ENCODE peak calls at places on chromosomes 13 and 19, in seven cellular contexts. One of them, this sample, is unnamed.

GRCh38 chr19:37505958-37506386 is 767 bp upstream of the ZNF793 start:
- DNase-seq in H9: no peak
- DNase-seq in IMR-90: no peak
- DNase-seq in mesenchymal stem cell: no peak
- DNase-seq in trophoblast cell: no peak
- DNase-seq in H1: no peak
- DNase-seq in neuronal stem cell: no peak
- DNase-seq in this sample: no peak

GRCh38 chr13:41065098-41065497 is 3.8 kb downstream of the WBP4 start:
- DNase-seq in H9: no peak
- DNase-seq in neuronal stem cell: no peak
- DNase-seq in H1: no peak
- DNase-seq in IMR-90: peak
- DNase-seq in trophoblast cell: no peak
- DNase-seq in mesenchymal stem cell: peak
- DNase-seq in this sample: no peak

GRCh38 chr13:99351772-99352171 is 44.6 kb upstream of the GPR183 start:
- DNase-seq in H9: no peak
- DNase-seq in neuronal stem cell: no peak
- DNase-seq in trophoblast cell: no peak
- DNase-seq in H1: peak
- DNase-seq in mesenchymal stem cell: no peak
- DNase-seq in IMR-90: no peak
- DNase-seq in this sample: peak

GRCh38 chr13:74450976-74451375 is 316.8 kb upstream of the KLF12 start:
- DNase-seq in trophoblast cell: no peak
- DNase-seq in IMR-90: no peak
- DNase-seq in mesenchymal stem cell: no peak
- DNase-seq in H1: no peak
- DNase-seq in neuronal stem cell: no peak
- DNase-seq in H9: no peak
- DNase-seq in this sample: no peak

GRCh38 chr19:19805480-19805879 is 16.1 kb downstream of the ZNF506 start:
- DNase-seq in H9: no peak
- DNase-seq in mesenchymal stem cell: no peak
- DNase-seq in trophoblast cell: no peak
- DNase-seq in IMR-90: no peak
- DNase-seq in neuronal stem cell: no peak
- DNase-seq in H1: no peak
- DNase-seq in this sample: no peak

GRCh38 chr13:50531917-50532899 is 311.3 kb downstream of the DLEU7 start:
- DNase-seq in neuronal stem cell: no peak
- DNase-seq in H1: no peak
- DNase-seq in mesenchymal stem cell: no peak
- DNase-seq in trophoblast cell: no peak
- DNase-seq in H9: no peak
- DNase-seq in IMR-90: peak
- DNase-seq in this sample: no peak

GRCh38 chr13:50400930-50401553 is 385.8 kb downstream of the KCNRG start:
- DNase-seq in neuronal stem cell: no peak
- DNase-seq in IMR-90: peak
- DNase-seq in mesenchymal stem cell: peak
- DNase-seq in trophoblast cell: no peak
- DNase-seq in H1: no peak
- DNase-seq in H9: no peak
- DNase-seq in this sample: no peak

GRCh38 chr13:32060319-32060924 is 28.8 kb downstream of the FRY start:
- DNase-seq in H1: no peak
- DNase-seq in trophoblast cell: no peak
- DNase-seq in neuronal stem cell: no peak
- DNase-seq in H9: no peak
- DNase-seq in IMR-90: peak
- DNase-seq in mesenchymal stem cell: no peak
- DNase-seq in this sample: peak

GRCh38 chr13:74132768-74133656 is 1.2 kb downstream of the KLF12 start:
- DNase-seq in H1: peak
- DNase-seq in trophoblast cell: no peak
- DNase-seq in IMR-90: peak
- DNase-seq in H9: peak
- DNase-seq in mesenchymal stem cell: peak
- DNase-seq in neuronal stem cell: peak
- DNase-seq in this sample: peak

GRCh38 chr19:29841559-29842367 is 30.0 kb downstream of the CCNE1 start:
- DNase-seq in mesenchymal stem cell: peak
- DNase-seq in trophoblast cell: peak
- DNase-seq in IMR-90: peak
- DNase-seq in H9: peak
- DNase-seq in neuronal stem cell: peak
- DNase-seq in H1: no peak
- DNase-seq in this sample: peak

GRCh38 chr19:29843180-29844051 is 31.6 kb downstream of the CCNE1 start:
- DNase-seq in mesenchymal stem cell: peak
- DNase-seq in neuronal stem cell: peak
- DNase-seq in trophoblast cell: peak
- DNase-seq in H9: peak
- DNase-seq in H1: peak
- DNase-seq in IMR-90: no peak
- DNase-seq in this sample: peak

GRCh38 chr19:29841209-29841558 is 29.4 kb downstream of the CCNE1 start:
- DNase-seq in H1: no peak
- DNase-seq in IMR-90: no peak
- DNase-seq in neuronal stem cell: no peak
- DNase-seq in trophoblast cell: no peak
- DNase-seq in H9: no peak
- DNase-seq in mesenchymal stem cell: peak
- DNase-seq in this sample: peak

GRCh38 chr19:29840066-29840950 is 28.5 kb downstream of the CCNE1 start:
- DNase-seq in mesenchymal stem cell: no peak
- DNase-seq in neuronal stem cell: no peak
- DNase-seq in H1: no peak
- DNase-seq in H9: no peak
- DNase-seq in IMR-90: no peak
- DNase-seq in trophoblast cell: no peak
- DNase-seq in this sample: no peak

GRCh38 chr19:29842471-29843179 is 30.8 kb downstream of the CCNE1 start:
- DNase-seq in H1: no peak
- DNase-seq in neuronal stem cell: no peak
- DNase-seq in mesenchymal stem cell: no peak
- DNase-seq in IMR-90: no peak
- DNase-seq in trophoblast cell: peak
- DNase-seq in H9: no peak
- DNase-seq in this sample: no peak
- H4K8ac ChIP-seq in H1: no peak
- H4K8ac ChIP-seq in neuronal stem cell: no peak
- H4K8ac ChIP-seq in mesenchymal stem cell: peak
- H4K8ac ChIP-seq in IMR-90: no peak
- H4K8ac ChIP-seq in trophoblast cell: peak
- H4K8ac ChIP-seq in H9: no peak
- H4K8ac ChIP-seq in this sample: no peak

DNA sequence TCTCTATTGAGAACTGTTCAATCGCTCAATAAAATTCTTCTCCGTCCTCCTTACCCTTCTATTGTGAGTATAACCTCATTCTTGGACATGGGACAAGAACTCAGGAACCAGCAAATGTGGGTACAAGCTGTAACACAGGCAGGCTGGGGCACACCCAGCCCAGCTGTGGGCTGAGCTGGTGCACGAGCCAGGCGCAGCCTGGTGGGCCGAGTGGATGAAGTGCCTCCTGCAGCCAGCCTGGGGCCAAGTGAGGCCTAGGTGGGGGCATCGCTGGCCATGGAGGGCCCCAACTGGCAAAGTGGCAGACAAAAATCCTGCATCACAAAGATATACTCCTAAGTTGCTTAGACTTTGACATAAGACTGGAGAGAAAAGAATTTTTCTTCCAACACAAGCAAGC is 57.9 kb upstream of the DIAPH3 start:
- DNase-seq in H1: no peak
- DNase-seq in mesenchymal stem cell: no peak
- DNase-seq in H9: no peak
- DNase-seq in neuronal stem cell: no peak
- DNase-seq in IMR-90: no peak
- DNase-seq in trophoblast cell: no peak
- DNase-seq in this sample: no peak
- H2AK5ac ChIP-seq in H1: no peak
- H2AK5ac ChIP-seq in mesenchymal stem cell: no peak
- H2AK5ac ChIP-seq in H9: no peak
- H2AK5ac ChIP-seq in neuronal stem cell: no peak
- H2AK5ac ChIP-seq in IMR-90: no peak
- H2AK5ac ChIP-seq in trophoblast cell: no peak
- H2AK5ac ChIP-seq in this sample: no peak

DNA sequence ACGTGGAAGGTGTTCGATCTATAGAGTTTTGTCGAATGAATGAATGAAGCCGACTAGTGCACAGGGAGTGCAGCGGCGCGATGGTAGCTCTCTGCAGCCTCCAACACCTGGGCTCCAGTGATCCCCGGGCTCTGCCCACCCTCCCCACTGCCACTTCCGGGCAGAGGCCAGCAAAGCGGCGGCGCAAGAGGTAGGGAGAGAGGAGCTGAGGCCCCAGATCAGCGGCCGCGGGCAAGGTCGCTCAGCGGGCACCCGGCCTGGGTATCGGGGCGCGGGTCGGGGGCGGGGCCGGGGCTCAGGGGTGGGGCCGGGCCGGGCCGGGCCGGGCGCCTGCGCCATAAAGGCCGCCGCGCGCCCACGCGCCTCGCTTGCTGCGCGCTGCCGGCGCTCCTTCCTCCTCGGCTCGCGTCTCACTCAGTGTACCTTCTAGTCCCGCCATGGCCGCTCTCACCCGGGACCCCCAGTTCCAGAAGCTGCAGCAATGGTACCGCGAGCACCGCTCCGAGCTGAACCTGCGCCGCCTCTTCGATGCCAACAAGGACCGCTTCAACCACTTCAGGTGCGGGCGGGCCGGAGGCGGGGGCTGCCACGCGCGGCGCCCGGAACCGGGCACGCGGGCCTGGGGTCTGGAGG is at the start of gene GPI:
- DNase-seq in H1: peak
- DNase-seq in mesenchymal stem cell: peak
- DNase-seq in IMR-90: peak
- DNase-seq in neuronal stem cell: no peak
- DNase-seq in trophoblast cell: no peak
- DNase-seq in H9: peak
- DNase-seq in this sample: peak
- H4K8ac ChIP-seq in H1: peak
- H4K8ac ChIP-seq in mesenchymal stem cell: peak
- H4K8ac ChIP-seq in IMR-90: peak
- H4K8ac ChIP-seq in neuronal stem cell: peak
- H4K8ac ChIP-seq in trophoblast cell: peak
- H4K8ac ChIP-seq in H9: no peak
- H4K8ac ChIP-seq in this sample: no peak

GRCh38 chr13:110166598-110166997 is 140.4 kb downstream of the COL4A1 start:
- DNase-seq in trophoblast cell: no peak
- DNase-seq in mesenchymal stem cell: no peak
- DNase-seq in IMR-90: peak
- DNase-seq in H9: peak
- DNase-seq in neuronal stem cell: no peak
- DNase-seq in H1: no peak
- DNase-seq in this sample: no peak
- H2AK5ac ChIP-seq in trophoblast cell: no peak
- H2AK5ac ChIP-seq in mesenchymal stem cell: no peak
- H2AK5ac ChIP-seq in IMR-90: no peak
- H2AK5ac ChIP-seq in H9: no peak
- H2AK5ac ChIP-seq in neuronal stem cell: no peak
- H2AK5ac ChIP-seq in H1: no peak
- H2AK5ac ChIP-seq in this sample: no peak

GRCh38 chr19:31307270-31307669 is 42.0 kb downstream of the TSHZ3 start:
- DNase-seq in trophoblast cell: no peak
- DNase-seq in neuronal stem cell: no peak
- DNase-seq in IMR-90: no peak
- DNase-seq in mesenchymal stem cell: no peak
- DNase-seq in H9: no peak
- DNase-seq in H1: no peak
- DNase-seq in this sample: no peak
- H4K8ac ChIP-seq in trophoblast cell: no peak
- H4K8ac ChIP-seq in neuronal stem cell: no peak
- H4K8ac ChIP-seq in IMR-90: no peak
- H4K8ac ChIP-seq in mesenchymal stem cell: no peak
- H4K8ac ChIP-seq in H9: no peak
- H4K8ac ChIP-seq in H1: no peak
- H4K8ac ChIP-seq in this sample: no peak

DNA sequence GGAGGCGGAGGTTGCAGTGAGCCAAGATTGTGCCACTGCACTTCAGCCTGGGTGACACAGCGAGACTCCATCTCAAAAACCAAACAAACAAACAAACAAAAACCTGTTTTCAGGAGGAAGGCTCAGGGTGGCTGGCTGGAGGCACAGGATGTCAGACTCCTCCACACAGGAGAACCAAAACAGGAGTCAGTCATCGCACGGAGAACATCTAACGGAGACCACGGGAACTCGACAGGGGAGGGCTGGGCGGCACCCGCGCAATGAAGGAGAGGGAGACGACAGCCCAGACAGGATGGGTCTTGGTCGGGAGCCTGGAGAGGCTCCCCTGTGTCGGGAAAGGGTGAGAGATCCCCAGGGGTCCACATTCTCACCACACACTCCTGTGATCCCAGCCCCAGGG is 20.8 kb upstream of the SLC7A9 start:
- DNase-seq in IMR-90: no peak
- DNase-seq in H9: no peak
- DNase-seq in mesenchymal stem cell: no peak
- DNase-seq in neuronal stem cell: no peak
- DNase-seq in trophoblast cell: no peak
- DNase-seq in H1: no peak
- DNase-seq in this sample: no peak
- H2AK5ac ChIP-seq in IMR-90: no peak
- H2AK5ac ChIP-seq in H9: no peak
- H2AK5ac ChIP-seq in mesenchymal stem cell: no peak
- H2AK5ac ChIP-seq in neuronal stem cell: no peak
- H2AK5ac ChIP-seq in trophoblast cell: no peak
- H2AK5ac ChIP-seq in H1: no peak
- H2AK5ac ChIP-seq in this sample: no peak

GRCh38 chr19:45278087-45278486 is 27.0 kb downstream of the MARK4 start:
- DNase-seq in neuronal stem cell: no peak
- DNase-seq in trophoblast cell: no peak
- DNase-seq in IMR-90: no peak
- DNase-seq in mesenchymal stem cell: no peak
- DNase-seq in H1: no peak
- DNase-seq in H9: no peak
- DNase-seq in this sample: no peak
- H4K8ac ChIP-seq in neuronal stem cell: no peak
- H4K8ac ChIP-seq in trophoblast cell: no peak
- H4K8ac ChIP-seq in IMR-90: no peak
- H4K8ac ChIP-seq in mesenchymal stem cell: no peak
- H4K8ac ChIP-seq in H1: no peak
- H4K8ac ChIP-seq in H9: no peak
- H4K8ac ChIP-seq in this sample: no peak

GRCh38 chr19:1496714-1497577 is 6.0 kb downstream of the REEP6 start:
- DNase-seq in mesenchymal stem cell: no peak
- DNase-seq in IMR-90: no peak
- DNase-seq in trophoblast cell: no peak
- DNase-seq in H1: no peak
- DNase-seq in H9: no peak
- DNase-seq in neuronal stem cell: no peak
- DNase-seq in this sample: no peak
- H2AK5ac ChIP-seq in mesenchymal stem cell: no peak
- H2AK5ac ChIP-seq in IMR-90: no peak
- H2AK5ac ChIP-seq in trophoblast cell: no peak
- H2AK5ac ChIP-seq in H1: peak
- H2AK5ac ChIP-seq in H9: no peak
- H2AK5ac ChIP-seq in neuronal stem cell: peak
- H2AK5ac ChIP-seq in this sample: no peak

This sample was measured in mesendoderm.